ENCODE peak calls at places on chromosomes 4 and X, in seven cellular contexts. D is breast epithelium, O is A549, I is tibial nerve, J is stomach, A is HCT116, V is uterus. P is an unnamed sample.

GRCh38 chrX:116009871-116010710 is 160.5 kb upstream of the AGTR2 start:
- DNase-seq in D (peak; percentile 27), V (no peak), O (no peak), J (no peak), I (no peak), A (no peak), P (peak; percentile 59)

GRCh38 chr4:40559585-40560465 is 69.8 kb downstream of the RBM47 start:
- DNase-seq in D (no peak), I (no peak), O (no peak), J (no peak), V (no peak), A (no peak), P (no peak)

GRCh38 chrX:42746606-42747005 is 31.4 kb downstream of the PPP1R2C start:
- DNase-seq in O (no peak), I (no peak), A (no peak), V (no peak), D (no peak), J (no peak), P (no peak)

GRCh38 chr4:174156239-174156826 is 127.1 kb downstream of the FBXO8 start:
- DNase-seq in J (no peak), O (peak; percentile 60), D (no peak), V (no peak), A (peak; percentile 48), I (no peak), P (no peak)

GRCh38 chr4:73721901-73722300 is 18.5 kb upstream of the CXCL8 start:
- DNase-seq in V (no peak), D (no peak), A (no peak), I (no peak), O (no peak), J (no peak), P (no peak)

GRCh38 chr4:829761-830655 is 4.1 kb upstream of the CPLX1 start:
- DNase-seq in A (no peak), O (no peak), V (no peak), D (no peak), J (no peak), I (no peak), P (no peak)

GRCh38 chr4:4859010-4859798 is at the start of gene MSX1:
- DNase-seq in V (peak; percentile 92), J (peak; percentile 87), I (peak; percentile 74), O (peak; percentile 74), D (peak; percentile 59), A (peak; percentile 60), P (peak; percentile 88)

GRCh38 chrX:36198575-36198974 is 279.0 kb downstream of the CFAP47 start:
- DNase-seq in V (no peak), A (no peak), J (no peak), D (no peak), I (no peak), O (no peak), P (no peak)

GRCh38 chrX:17933856-17934255 is 72.8 kb upstream of the RAI2 start:
- DNase-seq in D (no peak), J (no peak), A (no peak), V (no peak), I (no peak), O (no peak), P (no peak)

GRCh38 chr4:82601242-82602015 is 39.6 kb upstream of the TMEM150C start:
- DNase-seq in D (no peak), V (no peak), I (no peak), J (no peak), A (no peak), O (no peak), P (no peak)

GRCh38 chrX:41233988-41234387 is 100.0 kb upstream of the DDX3X start:
- DNase-seq in V (no peak), O (no peak), J (no peak), I (no peak), A (no peak), D (no peak), P (no peak)

GRCh38 chr4:141240671-141241070 is 20.0 kb downstream of the ZNF330 start:
- DNase-seq in O (no peak), V (no peak), D (no peak), J (no peak), A (no peak), I (no peak), P (no peak)

GRCh38 chr4:84985952-84986351 is 19.5 kb upstream of the WDFY3 start:
- DNase-seq in D (no peak), V (no peak), I (no peak), A (peak; percentile 48), O (peak; percentile 25), J (no peak), P (no peak)

GRCh38 chr4:9804918-9805317 is 23.5 kb downstream of the DRD5 start:
- DNase-seq in D (no peak), O (no peak), J (no peak), I (no peak), A (no peak), V (no peak), P (no peak)

GRCh38 chr4:21605006-21605405 is 343.6 kb downstream of the KCNIP4 start:
- DNase-seq in A (no peak), O (no peak), I (no peak), J (no peak), V (no peak), D (no peak), P (no peak)

GRCh38 chrX:75303795-75304194 is 29.9 kb downstream of the UPRT start:
- DNase-seq in V (no peak), I (no peak), A (no peak), J (no peak), D (no peak), O (no peak), P (no peak)

GRCh38 chrX:53831662-53832635 is 145.4 kb upstream of the HUWE1 start:
- DNase-seq in O (peak; percentile 40), I (no peak), V (no peak), D (no peak), A (peak; percentile 28), J (no peak), P (no peak)

GRCh38 chr4:132998585-132999230 is 150.4 kb upstream of the PCDH10 start:
- DNase-seq in A (no peak), I (no peak), O (no peak), J (no peak), D (no peak), V (no peak), P (no peak)

GRCh38 chrX:110964761-110965160 is 131.2 kb upstream of the PAK3 start:
- DNase-seq in A (no peak), V (no peak), D (no peak), I (no peak), O (no peak), J (peak; percentile 33), P (no peak)

GRCh38 chrX:20442597-20442996 is 175.9 kb upstream of the RPS6KA3 start:
- DNase-seq in J (peak; percentile 91), O (peak; percentile 88), V (peak; percentile 58), D (peak; percentile 46), A (peak; percentile 65), I (peak; percentile 54), P (peak; percentile 77)

GRCh38 chr4:99201687-99202086 is 17.4 kb downstream of the ADH6 start:
- DNase-seq in O (no peak), J (no peak), V (no peak), A (no peak), D (no peak), I (no peak), P (no peak)

GRCh38 chrX:137052641-137053235 is 18.9 kb upstream of the GPR101 start:
- DNase-seq in A (no peak), V (no peak), I (no peak), O (no peak), J (no peak), D (no peak), P (no peak)

GRCh38 chrX:21166302-21166982 is 207.8 kb upstream of the CNKSR2 start:
- DNase-seq in J (no peak), D (no peak), I (no peak), V (no peak), A (no peak), O (peak; percentile 75), P (no peak)

GRCh38 chr4:6362896-6363295 is 93.2 kb downstream of the WFS1 start:
- DNase-seq in V (no peak), D (no peak), J (no peak), O (no peak), A (no peak), I (no peak), P (no peak)

GRCh38 chr4:99946346-99947189 is at the start of gene DNAJB14:
- DNase-seq in V (peak; percentile 75), J (peak; percentile 83), I (peak; percentile 60), A (peak; percentile 55), D (peak; percentile 54), O (peak; percentile 73), P (peak; percentile 87)

GRCh38 chrX:72137846-72138455 is 6.2 kb upstream of the RTL5 start:
- DNase-seq in J (no peak), O (no peak), D (no peak), I (no peak), V (no peak), A (no peak), P (no peak)
- H3K4me3 ChIP-seq in J (no peak overlapping the region), O (no peak overlapping the region), D (no peak overlapping the region), I (no peak overlapping the region), V (no peak overlapping the region), A (no peak overlapping the region), P (no peak overlapping the region)

DNA sequence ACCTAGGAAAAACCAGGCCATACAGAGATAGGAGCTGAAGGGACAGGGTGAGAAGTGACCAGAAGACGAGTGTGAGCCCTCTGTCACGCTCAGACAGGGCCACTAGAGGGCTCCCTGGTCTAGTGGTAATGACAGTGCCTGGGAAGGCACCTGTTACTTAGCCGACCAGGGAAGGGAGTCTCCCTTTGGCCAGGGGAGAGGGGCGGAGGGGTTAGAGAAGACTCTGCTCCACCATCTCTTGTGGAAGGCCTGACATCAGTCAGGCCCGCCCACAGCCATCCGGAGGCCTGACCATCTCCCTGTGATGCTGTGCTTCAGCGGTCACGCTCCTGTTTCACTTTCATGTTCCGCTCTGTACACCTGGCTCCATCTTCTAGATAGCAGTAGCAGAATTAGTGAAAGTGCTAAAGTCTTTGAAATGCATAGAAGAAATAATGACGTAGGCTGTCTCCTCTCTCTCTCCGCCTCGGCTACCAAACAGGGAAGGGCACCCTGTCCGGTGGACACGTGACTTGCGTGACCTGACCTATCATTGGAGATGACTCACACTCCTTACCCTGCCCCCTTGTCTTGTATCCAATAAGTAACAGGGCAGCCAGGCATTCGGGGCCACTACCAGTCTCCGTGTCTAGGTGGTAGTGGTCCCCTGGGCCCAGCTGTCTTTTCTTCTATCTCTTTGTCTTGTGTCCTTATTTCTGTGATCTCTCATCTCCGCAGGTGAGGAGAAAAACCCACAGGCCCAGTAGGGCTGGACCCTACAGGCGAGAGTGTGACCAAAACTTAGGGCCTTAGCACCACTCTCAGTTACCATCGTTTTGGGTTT is 26.7 kb downstream of the HTT-AS start:
- DNase-seq in O (peak; percentile 58), V (peak; percentile 44), A (peak; percentile 45), J (peak; percentile 76), D (no peak), I (peak; percentile 57), P (peak; percentile 68)
- TF ChIP-seq POLR2A in O (no peak), V (no peak), A (no peak), J (no peak), D (no peak), I (no peak), P (no peak)

GRCh38 chrX:11541510-11541909 is 124.2 kb downstream of the ARHGAP6 start:
- DNase-seq in O (no peak), A (no peak), I (no peak), V (no peak), D (no peak), J (no peak), P (no peak)
- H3K4me3 ChIP-seq in O (no peak overlapping the region), A (no peak overlapping the region), I (no peak overlapping the region), V (no peak overlapping the region), D (no peak overlapping the region), J (no peak overlapping the region), P (no peak overlapping the region)

DNA sequence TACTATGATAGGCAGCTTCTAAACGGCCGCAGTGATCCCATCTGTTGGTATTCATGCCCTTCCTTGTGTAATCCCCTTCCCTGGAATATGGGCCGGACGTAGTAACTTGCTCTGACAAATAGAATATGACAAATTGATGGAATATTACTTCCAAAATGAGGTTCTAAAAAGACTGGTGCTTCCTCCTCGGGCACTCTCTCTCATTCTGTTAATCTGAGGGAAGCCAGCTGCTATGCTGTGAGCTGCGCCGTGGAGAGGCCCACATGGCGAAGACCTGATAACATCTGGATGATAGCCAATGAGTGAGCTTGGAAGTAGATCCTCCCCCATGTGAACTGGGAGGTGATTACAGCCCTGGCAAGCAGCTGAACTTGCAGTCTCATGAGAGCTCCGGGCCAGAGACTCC is 27.2 kb upstream of the SLC25A4 start:
- DNase-seq in J (peak; percentile 82), I (no peak), O (peak; percentile 11), D (no peak), V (peak; percentile 72), A (no peak), P (peak; percentile 72)
- TF ChIP-seq POLR2A in J (no peak), I (no peak), O (no peak), D (no peak), V (no peak), A (no peak), P (peak; percentile 24)

P was measured in right lobe of liver.